ENCODE peak calls at places on chromosome 1, in four cellular contexts. J is K562, V is SK-N-SH, X is HepG2. A is an unnamed sample.

GRCh38 chr1:3628445-3628844 is 3.6 kb downstream of the TPRG1L start:
- DNase-seq in X (no peak), J (peak; percentile 38), V (peak; percentile 89), A (no peak)

GRCh38 chr1:56540467-56540866 is 38.9 kb downstream of the PLPP3 start:
- DNase-seq in V (no peak), J (no peak), X (no peak), A (no peak)

GRCh38 chr1:77718181-77718580 is 35.7 kb upstream of the ZZZ3 start:
- DNase-seq in X (no peak), V (no peak), J (no peak), A (no peak)

GRCh38 chr1:63920154-63921117 is 146.6 kb downstream of the ROR1 start:
- DNase-seq in J (no peak), V (no peak), X (no peak), A (no peak)

GRCh38 chr1:67580671-67581403 is 104.2 kb upstream of the GADD45A start:
- DNase-seq in J (no peak), X (no peak), V (no peak), A (no peak)

GRCh38 chr1:172719694-172720138 is 60.8 kb downstream of the FASLG start:
- DNase-seq in J (peak; percentile 56), V (peak; percentile 57), X (peak; percentile 44), A (no peak)

GRCh38 chr1:240666548-240667198 is 54.7 kb upstream of the GREM2 start:
- DNase-seq in J (no peak), X (no peak), V (no peak), A (no peak)

GRCh38 chr1:222250376-222250775 is 297.5 kb downstream of the HHIPL2 start:
- DNase-seq in V (no peak), J (no peak), X (no peak), A (no peak)

GRCh38 chr1:6260961-6261614 is at the start of gene GPR153:
- DNase-seq in J (peak; percentile 96), X (no peak), V (peak; percentile 90), A (no peak)

GRCh38 chr1:179164494-179164893 is 65.0 kb downstream of the ABL2 start:
- DNase-seq in V (no peak), J (no peak), X (peak; percentile 45), A (no peak)

GRCh38 chr1:21901986-21902377 is 35.1 kb downstream of the HSPG2 start:
- DNase-seq in J (no peak), X (no peak), V (no peak), A (no peak)

GRCh38 chr1:30151119-30151518 is 572.3 kb downstream of the MATN1 start:
- DNase-seq in V (no peak), J (no peak), X (no peak), A (no peak)

GRCh38 chr1:26785611-26786436 is 1.9 kb upstream of the PIGV start:
- DNase-seq in J (no peak), V (no peak), X (no peak), A (no peak)

GRCh38 chr1:26788515-26788785 is 700 bp downstream of the PIGV start:
- DNase-seq in J (no peak), V (no peak), X (no peak), A (no peak)

GRCh38 chr1:26787706-26788514 is at the start of gene PIGV:
- DNase-seq in J (peak; percentile 96), V (peak; percentile 97), X (peak; percentile 64), A (no peak)

GRCh38 chr1:26786437-26787380 is 1.0 kb upstream of the PIGV start:
- DNase-seq in J (peak; percentile 79), X (peak; percentile 71), V (peak; percentile 77), A (no peak)

GRCh38 chr1:26787381-26787705 is 407 bp upstream of the PIGV start:
- DNase-seq in X (no peak), V (no peak), J (peak; percentile 54), A (peak; percentile 80)
- TF ChIP-seq SIN3A in X (no peak), V (no peak), J (no peak), A (no peak)

DNA sequence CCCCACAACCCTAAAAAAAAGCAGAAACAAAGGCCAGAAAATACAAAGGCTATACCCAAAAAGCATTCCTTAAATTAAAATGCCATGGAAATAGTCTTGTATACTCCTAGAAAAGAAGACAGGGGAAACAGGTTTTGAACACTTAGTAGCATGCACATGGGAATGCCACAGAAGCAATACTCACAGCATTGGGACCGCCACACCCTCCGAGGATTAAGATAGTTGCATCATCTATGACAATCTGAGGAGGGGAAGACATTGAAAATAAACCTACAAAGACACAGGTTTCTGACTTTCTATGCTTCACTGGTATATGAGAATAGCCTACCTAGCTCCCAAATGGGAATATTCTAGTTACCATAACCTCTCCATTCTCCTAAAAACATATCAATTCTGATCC is 15.9 kb upstream of the CPLANE2 start:
- DNase-seq in V (no peak), X (no peak), J (no peak), A (no peak)
- TF ChIP-seq NFIC in V (no peak), X (no peak), J (no peak), A (no peak)

GRCh38 chr1:70790232-70790923 is 257.2 kb downstream of the PTGER3 start:
- DNase-seq in J (no peak), V (no peak), X (no peak), A (no peak)
- TF ChIP-seq SIN3A in J (no peak), V (no peak), X (no peak), A (no peak)

GRCh38 chr1:183087001-183087400 is 63.8 kb downstream of the LAMC1 start:
- DNase-seq in J (no peak), X (no peak), V (no peak), A (no peak)
- TF ChIP-seq NFIC in J (no peak), X (no peak), V (no peak), A (no peak)

GRCh38 chr1:89484097-89485038 is 40.3 kb upstream of the LRRC8B start:
- DNase-seq in J (no peak), V (no peak), X (no peak), A (no peak)
- TF ChIP-seq SIN3A in J (no peak), V (no peak), X (no peak), A (no peak)

DNA sequence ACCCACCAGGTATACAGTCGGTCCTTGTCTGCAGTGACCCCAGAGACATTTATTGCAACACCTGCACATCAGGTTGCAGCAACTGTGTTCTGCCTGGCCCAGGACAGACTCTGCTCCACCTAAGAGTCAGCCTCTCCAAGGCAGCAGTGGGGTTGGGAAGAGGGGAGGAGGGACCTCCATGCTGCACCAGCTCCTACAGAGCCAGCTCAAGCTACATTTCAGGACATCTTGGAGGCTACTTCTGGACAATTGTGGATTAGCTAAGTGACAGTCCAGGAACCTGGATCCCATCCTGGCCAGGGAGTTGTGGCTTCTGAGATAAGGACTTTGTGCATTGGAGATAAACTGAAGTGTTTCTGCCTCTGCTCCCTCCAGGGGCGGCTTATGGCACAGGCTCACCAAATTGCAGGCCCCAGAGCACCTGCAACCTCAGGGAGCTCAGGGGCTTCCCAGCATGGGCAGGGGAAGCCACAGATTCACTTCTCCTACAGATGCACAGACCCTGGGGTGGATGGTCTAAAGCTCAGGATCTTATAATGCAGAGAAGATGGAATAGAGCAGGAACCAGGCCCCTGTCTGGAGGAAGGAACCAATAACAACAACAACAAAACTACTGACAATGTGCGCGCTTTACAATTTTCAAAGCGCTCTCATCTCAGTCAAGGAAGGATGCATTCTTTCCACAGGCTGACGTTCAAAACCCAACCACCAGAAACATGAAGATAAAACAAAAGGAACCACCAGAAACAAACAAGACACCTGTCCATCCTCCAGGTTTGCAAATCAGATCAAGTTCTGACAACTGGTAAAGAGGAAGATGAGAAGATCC is 120.8 kb upstream of the IRF2BP2 start:
- DNase-seq in X (no peak), V (no peak), J (peak; percentile 61), A (peak; percentile 51)
- TF ChIP-seq NFIC in X (no peak), V (no peak), J (peak; percentile 77), A (no peak)